ENCODE peak calls at places on chromosomes 12 and 14, in four cellular contexts. One of them, this sample, is unnamed.
A peak's percentile ranks its signal among the peaks of the same experiment; 100 is the strongest.

GRCh38 chr14:100060766-100061165 is 4.5 kb upstream of the EVL start:
- DNase-seq in lower lobe of right lung: no peak
- DNase-seq in heart right ventricle: no peak
- DNase-seq in psoas muscle: no peak
- DNase-seq in this sample: no peak

GRCh38 chr12:58148405-58148804 is 207.0 kb downstream of the ATP23 start:
- DNase-seq in lower lobe of right lung: no peak
- DNase-seq in heart right ventricle: no peak
- DNase-seq in psoas muscle: no peak
- DNase-seq in this sample: no peak

GRCh38 chr12:97482153-97482693 is 19.6 kb downstream of the RMST start:
- DNase-seq in psoas muscle: no peak
- DNase-seq in lower lobe of right lung: no peak
- DNase-seq in heart right ventricle: no peak
- DNase-seq in this sample: no peak

GRCh38 chr12:69254046-69254445 is 14.7 kb downstream of the CPSF6 start:
- DNase-seq in lower lobe of right lung: no peak
- DNase-seq in heart right ventricle: no peak
- DNase-seq in psoas muscle: no peak
- DNase-seq in this sample: no peak

GRCh38 chr12:47165934-47166333 is 86.2 kb upstream of the AMIGO2 start:
- DNase-seq in heart right ventricle: no peak
- DNase-seq in psoas muscle: no peak
- DNase-seq in lower lobe of right lung: no peak
- DNase-seq in this sample: peak; percentile 19

GRCh38 chr14:60163741-60164140 is 1.5 kb downstream of the DHRS7 start:
- DNase-seq in heart right ventricle: no peak
- DNase-seq in psoas muscle: no peak
- DNase-seq in lower lobe of right lung: no peak
- DNase-seq in this sample: no peak

GRCh38 chr12:29889737-29890136 is 106.0 kb upstream of the TMTC1 start:
- DNase-seq in heart right ventricle: no peak
- DNase-seq in psoas muscle: peak; percentile 31
- DNase-seq in lower lobe of right lung: no peak
- DNase-seq in this sample: no peak

GRCh38 chr12:113167868-113168267 is 17.4 kb downstream of the DDX54 start:
- DNase-seq in psoas muscle: no peak
- DNase-seq in heart right ventricle: no peak
- DNase-seq in lower lobe of right lung: no peak
- DNase-seq in this sample: no peak

DNA sequence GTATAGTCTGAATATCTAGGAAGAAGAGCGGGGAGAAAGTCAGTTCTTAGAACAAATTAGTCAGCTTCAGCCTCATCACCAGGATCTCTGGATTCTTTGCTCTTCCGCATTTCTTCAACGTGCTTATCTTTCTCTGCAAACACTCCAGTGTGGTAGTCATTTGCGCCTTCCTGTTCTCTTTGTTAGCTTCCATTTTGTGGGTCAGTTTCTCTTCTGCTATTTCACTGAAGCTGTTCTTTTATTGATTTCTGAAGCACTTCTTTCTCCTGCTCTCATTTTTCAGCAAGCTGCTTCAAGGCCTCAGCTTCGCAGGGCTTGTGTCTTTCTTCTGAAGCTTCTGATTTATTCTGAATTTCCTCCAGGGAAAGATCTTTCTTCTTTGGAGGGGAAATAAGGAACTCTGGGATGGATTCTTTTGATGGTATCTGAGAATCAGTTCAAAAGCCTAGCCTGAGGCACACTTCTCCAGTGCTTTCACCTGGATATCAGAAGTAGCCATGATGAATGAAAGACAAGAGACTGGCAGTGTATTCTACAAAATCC is 13.5 kb downstream of the AMN1 start:
- DNase-seq in lower lobe of right lung: no peak
- DNase-seq in heart right ventricle: no peak
- DNase-seq in psoas muscle: no peak
- DNase-seq in this sample: no peak
- H3K27ac ChIP-seq in lower lobe of right lung: peak overlapping the region; percentile 78
- H3K27ac ChIP-seq in heart right ventricle: no peak overlapping the region
- H3K27ac ChIP-seq in psoas muscle: no peak overlapping the region
- H3K27ac ChIP-seq in this sample: peak overlapping the region; percentile 3

GRCh38 chr14:103126088-103126872 is 3.0 kb downstream of the TNFAIP2 start:
- DNase-seq in lower lobe of right lung: peak; percentile 50
- DNase-seq in psoas muscle: peak; percentile 17
- DNase-seq in heart right ventricle: no peak
- DNase-seq in this sample: no peak
- H3K4me1 ChIP-seq in lower lobe of right lung: peaks cover 83% of the 10 kb centered on the region
- H3K4me1 ChIP-seq in psoas muscle: peaks cover 49% of the 10 kb centered on the region
- H3K4me1 ChIP-seq in heart right ventricle: peaks cover 81% of the 10 kb centered on the region
- H3K4me1 ChIP-seq in this sample: peaks cover 21% of the 10 kb centered on the region

GRCh38 chr14:43001729-43002128 is 1395.1 kb downstream of the LRFN5 start:
- DNase-seq in heart right ventricle: no peak
- DNase-seq in lower lobe of right lung: no peak
- DNase-seq in psoas muscle: no peak
- DNase-seq in this sample: no peak
- H3K9me3 ChIP-seq in heart right ventricle: peaks cover 14% of the 10 kb centered on the region
- H3K9me3 ChIP-seq in lower lobe of right lung: peaks cover 29% of the 10 kb centered on the region
- H3K9me3 ChIP-seq in psoas muscle: peaks cover 44% of the 10 kb centered on the region
- H3K9me3 ChIP-seq in this sample: no peaks in the 10 kb centered on the region

GRCh38 chr14:91980157-91980556 is 32.7 kb upstream of the FBLN5 start:
- DNase-seq in heart right ventricle: no peak
- DNase-seq in psoas muscle: no peak
- DNase-seq in lower lobe of right lung: no peak
- DNase-seq in this sample: no peak
- H3K27ac ChIP-seq in heart right ventricle: no peak overlapping the region
- H3K27ac ChIP-seq in psoas muscle: peak overlapping the region; percentile 47
- H3K27ac ChIP-seq in lower lobe of right lung: no peak overlapping the region
- H3K27ac ChIP-seq in this sample: no peak overlapping the region

This sample was measured in pancreas.